ENCODE peak calls at places on chromosomes 11 and 22, in six cellular contexts. U is A549, O is endothelial cell of umbilical vein, E is HepG2, A is GM12878, F is K562. Q is an unnamed sample.

GRCh38 chr11:73760066-73760679 is 701 bp downstream of the RAB6A start:
- DNase-seq in E (no peak), U (peak), O (peak), F (peak), A (no peak), Q (peak)

GRCh38 chr11:2975594-2975993 is 16.5 kb downstream of the NAP1L4 start:
- DNase-seq in U (peak), A (no peak), E (peak), O (no peak), F (peak), Q (peak)

GRCh38 chr22:49274754-49275380 is 552.8 kb downstream of the BRD1 start:
- DNase-seq in O (no peak), E (no peak), A (no peak), F (no peak), U (no peak), Q (no peak)

GRCh38 chr22:25448435-25449051 is 115.9 kb upstream of the GRK3 start:
- DNase-seq in O (peak), U (no peak), F (peak), A (no peak), E (no peak), Q (peak)

GRCh38 chr11:116207349-116207748 is 565.4 kb downstream of the BUD13 start:
- DNase-seq in O (no peak), F (no peak), U (no peak), E (no peak), A (no peak), Q (no peak)

GRCh38 chr22:41683052-41683451 is 5.6 kb downstream of the SNU13 start:
- DNase-seq in U (no peak), E (no peak), A (no peak), F (no peak), O (no peak), Q (no peak)

GRCh38 chr11:4531666-4532065 is 13.3 kb upstream of the OR52M1 start:
- DNase-seq in O (no peak), U (no peak), A (no peak), F (no peak), E (peak), Q (no peak)

GRCh38 chr22:17748555-17749353 is 25.5 kb downstream of the BID start:
- DNase-seq in O (no peak), U (no peak), E (no peak), A (no peak), F (no peak), Q (no peak)

GRCh38 chr11:69352715-69353325 is 58.9 kb downstream of the MYEOV start:
- DNase-seq in U (peak), O (peak), E (no peak), F (no peak), A (no peak), Q (peak)

GRCh38 chr22:44246615-44247326 is 66.0 kb downstream of the SHISAL1 start:
- DNase-seq in E (no peak), F (no peak), A (no peak), O (no peak), U (no peak), Q (no peak)

GRCh38 chr11:80163011-80163410 is 722.2 kb upstream of the TENM4 start:
- DNase-seq in E (no peak), U (no peak), F (no peak), A (no peak), O (no peak), Q (no peak)

GRCh38 chr11:4493480-4493818 is 11.0 kb downstream of the OR52K1 start:
- DNase-seq in F (no peak), A (no peak), E (no peak), O (no peak), U (no peak), Q (no peak)

GRCh38 chr11:88886796-88887195 is 179.0 kb downstream of the GRM5 start:
- DNase-seq in A (peak), F (peak), O (peak), E (peak), U (peak), Q (peak)

GRCh38 chr11:2758751-2759150 is 59.0 kb upstream of the KCNQ1OT1 start:
- DNase-seq in O (no peak), U (no peak), F (no peak), E (no peak), A (no peak), Q (no peak)

GRCh38 chr11:10293423-10294288 is at the start of gene SBF2:
- DNase-seq in O (peak), F (peak), A (no peak), U (peak), E (peak), Q (peak)

GRCh38 chr11:100918551-100919500 is 210.8 kb downstream of the PGR start:
- DNase-seq in A (no peak), F (no peak), E (no peak), O (no peak), U (peak), Q (no peak)

DNA sequence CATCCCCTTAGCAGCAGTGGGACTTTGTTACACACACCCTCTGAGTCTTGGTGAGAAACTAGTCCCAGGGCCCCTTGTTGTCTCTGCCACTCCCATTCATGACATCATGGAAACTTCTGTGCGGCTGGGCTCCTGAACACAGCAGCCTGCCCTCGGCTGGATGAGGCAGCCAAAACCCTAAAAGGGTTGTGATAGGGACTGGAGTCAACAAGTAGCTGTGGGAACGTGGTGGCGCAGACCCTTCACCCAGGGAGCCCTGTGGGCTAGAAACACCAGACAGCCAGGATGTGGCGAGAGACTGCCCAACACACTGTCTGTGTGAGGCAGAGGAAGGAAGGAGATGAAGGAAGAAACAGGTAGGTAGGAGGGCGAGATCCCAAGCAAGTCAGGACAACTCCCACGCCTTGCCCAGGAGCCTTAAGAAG is 3.9 kb downstream of the CD3D start:
- DNase-seq in A (no peak), U (no peak), F (peak), O (no peak), E (peak), Q (peak)
- H3K4me3 ChIP-seq in A (no peak), U (no peak), F (no peak), O (no peak), E (no peak), Q (no peak)

GRCh38 chr11:132943325-132943736 is 589.0 kb downstream of the OPCML start:
- DNase-seq in O (no peak), U (no peak), F (no peak), A (no peak), E (no peak), Q (no peak)

GRCh38 chr11:132942611-132943324 is 589.5 kb downstream of the OPCML start:
- DNase-seq in U (no peak), E (no peak), A (no peak), F (no peak), O (no peak), Q (no peak)

GRCh38 chr11:132943737-132944556 is 588.4 kb downstream of the OPCML start:
- DNase-seq in F (no peak), A (no peak), U (no peak), O (no peak), E (no peak), Q (no peak)

GRCh38 chr11:132941761-132942160 is 590.5 kb downstream of the OPCML start:
- DNase-seq in U (no peak), O (no peak), A (no peak), E (no peak), F (no peak), Q (no peak)

GRCh38 chr11:132944557-132944920 is 587.8 kb downstream of the OPCML start:
- DNase-seq in A (no peak), E (no peak), U (no peak), O (no peak), F (no peak), Q (no peak)
- TF ChIP-seq MYC in A (no peak), E (no peak), U (no peak), O (no peak), F (no peak), Q (no peak)

GRCh38 chr22:40436460-40437431 is 66.4 kb downstream of the SGSM3 start:
- DNase-seq in A (peak), U (peak), O (peak), E (peak), F (peak), Q (peak)
- H3K4me3 ChIP-seq in A (peak), U (no peak), O (no peak), E (no peak), F (no peak), Q (peak)

GRCh38 chr11:83102806-83103205 is 31.1 kb upstream of the RAB30 start:
- DNase-seq in A (no peak), F (no peak), O (no peak), U (no peak), E (peak), Q (no peak)

GRCh38 chr11:83105167-83105566 is 33.5 kb upstream of the RAB30 start:
- DNase-seq in F (no peak), U (no peak), O (no peak), A (no peak), E (no peak), Q (no peak)
- TF ChIP-seq MYC in F (no peak), U (no peak), O (no peak), A (no peak), E (no peak), Q (no peak)

DNA sequence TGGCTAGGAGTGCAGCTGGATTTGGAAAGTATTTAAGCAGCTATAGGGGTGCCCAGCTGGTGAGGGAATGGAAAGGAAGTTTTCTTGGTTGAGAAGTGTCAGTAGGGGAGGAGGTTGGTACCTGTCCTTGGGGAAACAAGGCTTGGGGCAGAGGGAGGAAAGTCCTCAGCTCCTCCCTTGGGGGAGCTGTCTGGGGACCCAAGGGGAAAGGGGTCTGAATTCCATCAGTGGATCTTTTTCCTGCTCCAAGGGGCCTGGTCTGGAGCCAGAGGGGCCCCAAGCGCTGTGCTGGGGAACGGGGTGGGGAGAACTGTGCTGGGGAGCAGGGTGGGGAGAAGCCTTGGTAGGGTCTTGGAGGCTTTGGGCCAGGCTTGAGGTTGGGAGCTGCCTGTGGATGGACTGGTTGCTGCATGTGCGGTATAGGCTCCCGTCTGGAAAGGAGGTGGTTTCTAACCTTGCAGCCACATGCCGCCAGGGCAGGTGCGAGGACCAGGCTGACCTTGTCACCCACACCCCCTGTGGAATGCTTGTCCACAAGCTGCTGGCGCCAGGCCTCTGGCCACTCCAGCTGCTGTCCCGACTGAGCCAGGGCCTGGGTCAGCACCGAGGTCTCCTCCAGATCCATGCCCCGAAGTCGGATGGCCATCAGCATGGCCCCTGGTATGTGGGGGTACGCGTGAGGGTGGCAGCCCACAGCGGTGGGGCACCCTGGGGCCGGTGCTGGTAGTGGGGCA is 963 bp downstream of the TYMP start:
- DNase-seq in E (no peak), O (no peak), A (no peak), F (no peak), U (no peak), Q (peak)
- H3K4me3 ChIP-seq in E (no peak), O (no peak), A (peak), F (no peak), U (peak), Q (no peak)

DNA sequence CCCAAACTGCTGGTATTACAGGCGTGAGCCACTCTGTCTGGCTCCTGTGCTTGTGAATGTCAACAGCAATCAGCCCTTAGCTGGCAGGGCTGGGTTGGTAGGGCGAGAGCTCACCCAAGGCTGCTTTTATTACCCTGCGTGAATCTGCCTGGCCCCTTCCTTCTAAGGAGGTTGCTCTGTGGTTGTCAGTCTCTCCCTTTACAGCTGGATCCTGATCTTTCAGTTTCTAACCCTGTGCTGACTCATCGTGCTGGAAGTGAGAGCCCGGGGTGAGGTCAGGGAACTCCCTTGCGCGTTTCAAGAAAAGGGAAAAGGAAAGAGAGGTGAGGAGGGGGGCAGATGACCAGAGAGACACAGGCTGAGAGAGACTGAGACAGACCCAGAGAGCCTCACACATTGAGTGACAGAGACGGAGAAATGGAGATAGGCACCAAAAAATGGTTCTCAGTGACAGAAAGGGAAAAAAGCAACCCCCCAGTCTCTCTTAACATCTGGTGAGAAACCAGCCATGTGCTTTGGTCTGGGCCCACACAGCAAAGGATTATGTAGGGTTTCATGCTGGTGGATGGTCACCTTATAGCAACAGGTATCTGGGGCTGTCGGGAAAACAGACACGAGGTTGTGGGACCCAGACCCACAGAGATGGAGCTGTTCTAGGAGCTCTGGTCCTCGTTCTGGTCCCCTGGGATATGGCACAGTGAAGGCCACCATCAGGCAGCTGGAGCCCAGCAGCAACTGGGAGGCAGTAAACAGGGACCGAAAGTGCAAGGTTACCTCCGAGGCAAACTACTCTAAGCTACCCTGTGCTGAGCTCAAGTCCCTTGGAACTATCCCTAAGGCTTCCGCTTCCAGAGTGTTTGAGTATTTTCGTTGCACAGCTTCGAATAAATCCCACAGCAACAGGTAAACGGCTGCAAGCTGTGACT is 2.5 kb downstream of the TCN2 start:
- DNase-seq in O (peak), E (no peak), U (peak), F (peak), A (peak), Q (peak)
- TF ChIP-seq MYC in O (no peak), E (no peak), U (no peak), F (no peak), A (no peak), Q (peak)